ENCODE peak calls at places on chromosomes 13 and 19, in seven cellular contexts. B is fibroblast of pulmonary artery; K is CD4-positive, CD25-positive, alpha-beta regulatory T cell; A is mesendoderm; C is tibial artery; J is endothelial cell of umbilical vein; Z is dorsolateral prefrontal cortex. M is an unnamed sample.

GRCh38 chr13:31881495-31881882 is 142.2 kb downstream of the RXFP2 start:
- DNase-seq in B (no peak), K (no peak), A (no peak), C (no peak), J (no peak), Z (no peak), M (no peak)

GRCh38 chr19:3358919-3359849 is 7.2 kb upstream of the NFIC start:
- DNase-seq in B (peak; percentile 56), K (peak; percentile 59), A (no peak), C (peak; percentile 63), J (no peak), Z (no peak), M (peak; percentile 63)

GRCh38 chr13:46578590-46578975 is 25.6 kb downstream of the LRCH1 start:
- DNase-seq in B (no peak), K (no peak), A (no peak), C (no peak), J (no peak), Z (no peak), M (no peak)

GRCh38 chr13:99970761-99971575 is 599 bp downstream of the ZIC5 start:
- DNase-seq in B (no peak), K (no peak), A (peak; percentile 76), C (no peak), J (no peak), Z (no peak), M (no peak)

GRCh38 chr19:1445932-1446712 is 3.8 kb upstream of the APC2 start:
- DNase-seq in B (no peak), K (no peak), A (no peak), C (no peak), J (no peak), Z (no peak), M (no peak)

GRCh38 chr19:10007811-10008211 is 2.5 kb downstream of the COL5A3 start:
- DNase-seq in B (peak; percentile 57), K (no peak), A (no peak), C (peak; percentile 44), J (no peak), Z (no peak), M (peak; percentile 50)

GRCh38 chr19:14761607-14762006 is 16.8 kb downstream of the ADGRE2 start:
- DNase-seq in B (no peak), K (no peak), A (no peak), C (no peak), J (no peak), Z (no peak), M (no peak)

GRCh38 chr13:53781941-53782340 is 753.3 kb downstream of the OLFM4 start:
- DNase-seq in B (no peak), K (no peak), A (peak; percentile 46), C (no peak), J (no peak), Z (no peak), M (no peak)

GRCh38 chr19:45442927-45443461 is 19.3 kb upstream of the ERCC1 start:
- DNase-seq in B (peak; percentile 56), K (peak; percentile 44), A (peak; percentile 97), C (peak; percentile 79), J (peak; percentile 22), Z (peak; percentile 35), M (peak; percentile 61)

GRCh38 chr13:90445179-90445578 is 902.3 kb upstream of the MIR17HG start:
- DNase-seq in B (peak; percentile 95), K (no peak), A (peak; percentile 90), C (no peak), J (peak; percentile 61), Z (no peak), M (peak; percentile 94)

GRCh38 chr19:32181356-32181920 is 164.0 kb upstream of the ZNF507 start:
- DNase-seq in B (no peak), K (no peak), A (no peak), C (no peak), J (no peak), Z (no peak), M (no peak)

GRCh38 chr13:40460116-40460515 is 206.3 kb downstream of the FOXO1 start:
- DNase-seq in B (no peak), K (no peak), A (no peak), C (no peak), J (no peak), Z (no peak), M (no peak)

GRCh38 chr19:15721208-15721607 is 6.6 kb upstream of the OR10H2 start:
- DNase-seq in B (no peak), K (no peak), A (no peak), C (no peak), J (no peak), Z (no peak), M (no peak)

GRCh38 chr19:51101171-51101865 is 6.9 kb downstream of the CTU1 start:
- DNase-seq in B (no peak), K (no peak), A (no peak), C (no peak), J (no peak), Z (no peak), M (no peak)

GRCh38 chr19:47362321-47362720 is 13.2 kb downstream of the DHX34 start:
- DNase-seq in B (no peak), K (no peak), A (no peak), C (no peak), J (no peak), Z (no peak), M (no peak)

GRCh38 chr13:83211301-83211700 is 671.0 kb downstream of the SLITRK1 start:
- DNase-seq in B (peak; percentile 42), K (no peak), A (no peak), C (no peak), J (no peak), Z (no peak), M (peak; percentile 74)

GRCh38 chr19:58328999-58329398 is 2.2 kb downstream of the ZSCAN22 start:
- DNase-seq in B (no peak), K (no peak), A (peak; percentile 81), C (no peak), J (no peak), Z (no peak), M (no peak)

GRCh38 chr19:45125975-45126493 is 33.1 kb downstream of the PPP1R37 start:
- DNase-seq in B (peak; percentile 60), K (peak; percentile 51), A (peak; percentile 86), C (peak; percentile 25), J (peak; percentile 52), Z (peak; percentile 54), M (peak; percentile 59)

GRCh38 chr13:66513728-66514127 is 716.4 kb downstream of the PCDH9 start:
- DNase-seq in B (peak; percentile 60), K (no peak), A (no peak), C (no peak), J (peak; percentile 71), Z (no peak), M (peak; percentile 75)

GRCh38 chr13:75359266-75359665 is 122.7 kb downstream of the TBC1D4 start:
- DNase-seq in B (peak; percentile 86), K (no peak), A (peak; percentile 89), C (no peak), J (no peak), Z (no peak), M (peak; percentile 93)

GRCh38 chr19:49879243-49879960 is 1.9 kb downstream of the TBC1D17 start:
- DNase-seq in B (no peak), K (no peak), A (peak; percentile 57), C (no peak), J (no peak), Z (no peak), M (no peak)
- H3K4me3 ChIP-seq in B (no peak overlapping the region), K (no peak overlapping the region), A (no peak overlapping the region), C (no peak overlapping the region), J (no peak overlapping the region), Z (no peak overlapping the region), M (no peak overlapping the region)

GRCh38 chr13:106518535-106518934 is 16.9 kb downstream of the EFNB2 start:
- DNase-seq in B (no peak), K (no peak), A (no peak), C (no peak), J (no peak), Z (no peak), M (no peak)

GRCh38 chr13:106515635-106516254 is 19.7 kb downstream of the EFNB2 start:
- DNase-seq in B (no peak), K (no peak), A (no peak), C (no peak), J (no peak), Z (no peak), M (no peak)

GRCh38 chr13:106520205-106521004 is 15.1 kb downstream of the EFNB2 start:
- DNase-seq in B (peak; percentile 68), K (no peak), A (no peak), C (no peak), J (peak; percentile 55), Z (no peak), M (peak; percentile 76)

GRCh38 chr13:106514928-106515634 is 20.4 kb downstream of the EFNB2 start:
- DNase-seq in B (no peak), K (no peak), A (no peak), C (no peak), J (no peak), Z (no peak), M (no peak)

GRCh38 chr13:106517151-106517847 is 18.2 kb downstream of the EFNB2 start:
- DNase-seq in B (no peak), K (no peak), A (no peak), C (no peak), J (no peak), Z (no peak), M (no peak)
- H3K4me3 ChIP-seq in B (no peak overlapping the region), K (no peak overlapping the region), A (no peak overlapping the region), C (no peak overlapping the region), J (no peak overlapping the region), Z (no peak overlapping the region), M (no peak overlapping the region)

DNA sequence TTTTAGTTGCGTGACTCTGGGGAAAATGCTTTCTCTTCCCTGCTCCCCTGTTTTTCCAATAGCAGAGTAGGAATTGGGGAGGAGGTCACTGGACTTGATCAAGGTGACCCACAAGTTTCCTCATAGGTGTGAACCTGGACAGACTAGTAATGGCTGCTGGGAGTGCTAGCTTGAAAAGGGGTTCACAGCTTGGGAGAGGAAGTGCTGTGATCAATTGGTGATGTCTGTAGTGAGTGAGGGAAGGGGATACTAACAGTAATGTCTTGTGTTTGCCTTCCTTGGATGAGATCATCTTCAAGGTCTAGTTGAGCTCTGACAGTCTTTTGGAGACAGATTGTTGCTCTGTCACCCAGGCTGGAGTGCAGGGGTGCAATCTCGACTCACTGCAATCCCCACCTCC is 1.7 kb downstream of the BCL2L12 start:
- DNase-seq in B (no peak), K (no peak), A (no peak), C (no peak), J (no peak), Z (no peak), M (no peak)
- H3K4me3 ChIP-seq in B (no peak overlapping the region), K (no peak overlapping the region), A (no peak overlapping the region), C (no peak overlapping the region), J (no peak overlapping the region), Z (no peak overlapping the region), M (no peak overlapping the region)

DNA sequence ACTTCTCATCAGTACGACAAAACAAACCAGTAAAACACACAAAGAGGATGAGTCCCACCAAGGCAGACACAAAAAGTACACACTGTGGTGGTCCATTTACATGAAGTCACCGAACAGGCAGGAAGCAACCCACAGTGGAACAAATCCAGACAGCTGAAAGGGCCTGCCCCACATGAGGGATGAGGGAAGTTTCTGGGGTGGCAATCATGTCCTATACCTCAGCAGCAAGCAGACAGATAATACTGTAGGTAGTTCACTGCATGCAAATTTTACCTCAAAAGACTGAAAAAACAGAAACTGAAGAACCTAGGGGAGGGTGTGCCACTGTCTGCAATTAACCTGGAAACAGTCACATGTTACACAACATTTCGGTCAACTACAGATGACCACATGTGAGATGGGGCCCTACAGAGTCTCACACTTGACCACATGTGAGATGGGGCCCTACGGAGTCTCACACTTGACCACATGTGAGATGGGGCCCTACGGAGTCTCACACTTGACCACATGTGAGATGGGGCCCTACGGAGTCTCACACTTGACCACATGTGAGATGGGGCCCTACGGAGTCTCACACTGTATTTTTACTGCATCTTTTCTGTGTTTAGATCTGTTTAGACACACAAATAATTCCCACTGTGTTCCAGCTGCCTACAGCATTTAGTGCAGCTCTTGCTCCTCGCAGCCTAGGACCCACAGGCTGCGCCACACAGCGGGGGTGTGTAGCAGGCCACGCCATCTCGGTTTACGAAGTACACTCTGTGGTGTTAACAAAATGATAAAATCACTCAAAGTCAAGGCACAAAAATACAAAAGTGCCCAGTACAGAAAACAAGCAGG is 22.2 kb downstream of the PCID2 start:
- DNase-seq in B (no peak), K (no peak), A (no peak), C (no peak), J (no peak), Z (no peak), M (no peak)
- H3K4me3 ChIP-seq in B (no peak overlapping the region), K (peak overlapping the region; percentile 39), A (no peak overlapping the region), C (no peak overlapping the region), J (no peak overlapping the region), Z (no peak overlapping the region), M (no peak overlapping the region)